ENCODE peak calls at places on chromosomes 2 and 18, in ten cellular contexts. One of them, this sample, is unnamed.

GRCh38 chr18:9737814-9738160 is 29.7 kb downstream of the RAB31 start:
- DNase-seq in left lung: no peak
- DNase-seq in AG04450: no peak
- DNase-seq in lower lobe of right lung: no peak
- DNase-seq in HFF-Myc: no peak
- DNase-seq in fibroblast of pulmonary artery: no peak
- DNase-seq in HFFc6: no peak
- DNase-seq in BJ: no peak
- DNase-seq in astrocyte: no peak
- DNase-seq in tibial artery: no peak
- DNase-seq in this sample: no peak

GRCh38 chr18:76687271-76688006 is 134.9 kb upstream of the ZNF236 start:
- DNase-seq in left lung: no peak
- DNase-seq in AG04450: no peak
- DNase-seq in lower lobe of right lung: no peak
- DNase-seq in HFF-Myc: no peak
- DNase-seq in fibroblast of pulmonary artery: no peak
- DNase-seq in HFFc6: no peak
- DNase-seq in BJ: no peak
- DNase-seq in astrocyte: peak
- DNase-seq in tibial artery: no peak
- DNase-seq in this sample: peak

GRCh38 chr2:108922141-108922915 is 66.7 kb downstream of the EDAR start:
- DNase-seq in left lung: no peak
- DNase-seq in AG04450: no peak
- DNase-seq in lower lobe of right lung: no peak
- DNase-seq in HFF-Myc: no peak
- DNase-seq in fibroblast of pulmonary artery: no peak
- DNase-seq in HFFc6: peak
- DNase-seq in BJ: no peak
- DNase-seq in astrocyte: peak
- DNase-seq in tibial artery: peak
- DNase-seq in this sample: no peak

GRCh38 chr18:57887984-57888383 is 84.9 kb upstream of the ATP8B1 start:
- DNase-seq in left lung: no peak
- DNase-seq in AG04450: no peak
- DNase-seq in lower lobe of right lung: no peak
- DNase-seq in HFF-Myc: no peak
- DNase-seq in fibroblast of pulmonary artery: no peak
- DNase-seq in HFFc6: no peak
- DNase-seq in BJ: no peak
- DNase-seq in astrocyte: no peak
- DNase-seq in tibial artery: no peak
- DNase-seq in this sample: no peak

GRCh38 chr18:12921178-12921577 is 26.6 kb upstream of the SEH1L start:
- DNase-seq in left lung: no peak
- DNase-seq in AG04450: no peak
- DNase-seq in lower lobe of right lung: no peak
- DNase-seq in HFF-Myc: no peak
- DNase-seq in fibroblast of pulmonary artery: no peak
- DNase-seq in HFFc6: no peak
- DNase-seq in BJ: no peak
- DNase-seq in astrocyte: no peak
- DNase-seq in tibial artery: no peak
- DNase-seq in this sample: no peak

GRCh38 chr2:67394734-67395133 is 2.4 kb upstream of the ETAA1 start:
- DNase-seq in left lung: no peak
- DNase-seq in AG04450: no peak
- DNase-seq in lower lobe of right lung: no peak
- DNase-seq in HFF-Myc: no peak
- DNase-seq in fibroblast of pulmonary artery: peak
- DNase-seq in HFFc6: peak
- DNase-seq in BJ: no peak
- DNase-seq in astrocyte: peak
- DNase-seq in tibial artery: no peak
- DNase-seq in this sample: no peak

GRCh38 chr2:196143641-196144236 is 27.6 kb downstream of the STK17B start:
- DNase-seq in left lung: no peak
- DNase-seq in AG04450: no peak
- DNase-seq in lower lobe of right lung: no peak
- DNase-seq in HFF-Myc: no peak
- DNase-seq in fibroblast of pulmonary artery: peak
- DNase-seq in HFFc6: no peak
- DNase-seq in BJ: no peak
- DNase-seq in astrocyte: peak
- DNase-seq in tibial artery: no peak
- DNase-seq in this sample: no peak

GRCh38 chr2:23137161-23137560 is 247.8 kb upstream of the KLHL29 start:
- DNase-seq in left lung: no peak
- DNase-seq in AG04450: no peak
- DNase-seq in lower lobe of right lung: no peak
- DNase-seq in HFF-Myc: no peak
- DNase-seq in fibroblast of pulmonary artery: no peak
- DNase-seq in HFFc6: no peak
- DNase-seq in BJ: no peak
- DNase-seq in astrocyte: no peak
- DNase-seq in tibial artery: no peak
- DNase-seq in this sample: no peak

GRCh38 chr2:61141151-61141550 is 20.8 kb upstream of the C2orf74 start:
- DNase-seq in left lung: no peak
- DNase-seq in AG04450: no peak
- DNase-seq in lower lobe of right lung: no peak
- DNase-seq in HFF-Myc: no peak
- DNase-seq in fibroblast of pulmonary artery: no peak
- DNase-seq in HFFc6: no peak
- DNase-seq in BJ: no peak
- DNase-seq in astrocyte: no peak
- DNase-seq in tibial artery: no peak
- DNase-seq in this sample: no peak

GRCh38 chr2:61134141-61134540 is 27.8 kb upstream of the C2orf74 start:
- DNase-seq in left lung: no peak
- DNase-seq in AG04450: no peak
- DNase-seq in lower lobe of right lung: no peak
- DNase-seq in HFF-Myc: no peak
- DNase-seq in fibroblast of pulmonary artery: no peak
- DNase-seq in HFFc6: no peak
- DNase-seq in BJ: no peak
- DNase-seq in astrocyte: peak
- DNase-seq in tibial artery: no peak
- DNase-seq in this sample: no peak

GRCh38 chr2:61138859-61139258 is 23.1 kb upstream of the C2orf74 start:
- DNase-seq in left lung: no peak
- DNase-seq in AG04450: no peak
- DNase-seq in lower lobe of right lung: no peak
- DNase-seq in HFF-Myc: no peak
- DNase-seq in fibroblast of pulmonary artery: no peak
- DNase-seq in HFFc6: no peak
- DNase-seq in BJ: no peak
- DNase-seq in astrocyte: no peak
- DNase-seq in tibial artery: no peak
- DNase-seq in this sample: no peak

GRCh38 chr2:61135510-61135909 is 26.5 kb upstream of the C2orf74 start:
- DNase-seq in left lung: no peak
- DNase-seq in AG04450: no peak
- DNase-seq in lower lobe of right lung: no peak
- DNase-seq in HFF-Myc: peak
- DNase-seq in fibroblast of pulmonary artery: peak
- DNase-seq in HFFc6: peak
- DNase-seq in BJ: no peak
- DNase-seq in astrocyte: peak
- DNase-seq in tibial artery: no peak
- DNase-seq in this sample: no peak
- TF ChIP-seq CTCF in left lung: peak
- TF ChIP-seq CTCF in AG04450: peak
- TF ChIP-seq CTCF in lower lobe of right lung: peak
- TF ChIP-seq CTCF in HFF-Myc: peak
- TF ChIP-seq CTCF in fibroblast of pulmonary artery: peak
- TF ChIP-seq CTCF in HFFc6: peak
- TF ChIP-seq CTCF in BJ: peak
- TF ChIP-seq CTCF in astrocyte: peak
- TF ChIP-seq CTCF in tibial artery: peak
- TF ChIP-seq CTCF in this sample: peak

GRCh38 chr2:191866675-191867506 is 20.0 kb upstream of the CAVIN2 start:
- DNase-seq in left lung: peak
- DNase-seq in AG04450: peak
- DNase-seq in lower lobe of right lung: no peak
- DNase-seq in HFF-Myc: peak
- DNase-seq in fibroblast of pulmonary artery: peak
- DNase-seq in HFFc6: peak
- DNase-seq in BJ: peak
- DNase-seq in astrocyte: peak
- DNase-seq in tibial artery: no peak
- DNase-seq in this sample: no peak

GRCh38 chr2:191869781-191870180 is 22.9 kb upstream of the CAVIN2 start:
- DNase-seq in left lung: no peak
- DNase-seq in AG04450: no peak
- DNase-seq in lower lobe of right lung: no peak
- DNase-seq in HFF-Myc: no peak
- DNase-seq in fibroblast of pulmonary artery: no peak
- DNase-seq in HFFc6: no peak
- DNase-seq in BJ: no peak
- DNase-seq in astrocyte: no peak
- DNase-seq in tibial artery: no peak
- DNase-seq in this sample: no peak

GRCh38 chr2:191867507-191867847 is 20.6 kb upstream of the CAVIN2 start:
- DNase-seq in left lung: no peak
- DNase-seq in AG04450: no peak
- DNase-seq in lower lobe of right lung: no peak
- DNase-seq in HFF-Myc: no peak
- DNase-seq in fibroblast of pulmonary artery: no peak
- DNase-seq in HFFc6: no peak
- DNase-seq in BJ: no peak
- DNase-seq in astrocyte: no peak
- DNase-seq in tibial artery: no peak
- DNase-seq in this sample: no peak

GRCh38 chr2:191869178-191869577 is 22.3 kb upstream of the CAVIN2 start:
- DNase-seq in left lung: no peak
- DNase-seq in AG04450: no peak
- DNase-seq in lower lobe of right lung: no peak
- DNase-seq in HFF-Myc: no peak
- DNase-seq in fibroblast of pulmonary artery: peak
- DNase-seq in HFFc6: peak
- DNase-seq in BJ: no peak
- DNase-seq in astrocyte: no peak
- DNase-seq in tibial artery: no peak
- DNase-seq in this sample: no peak

DNA sequence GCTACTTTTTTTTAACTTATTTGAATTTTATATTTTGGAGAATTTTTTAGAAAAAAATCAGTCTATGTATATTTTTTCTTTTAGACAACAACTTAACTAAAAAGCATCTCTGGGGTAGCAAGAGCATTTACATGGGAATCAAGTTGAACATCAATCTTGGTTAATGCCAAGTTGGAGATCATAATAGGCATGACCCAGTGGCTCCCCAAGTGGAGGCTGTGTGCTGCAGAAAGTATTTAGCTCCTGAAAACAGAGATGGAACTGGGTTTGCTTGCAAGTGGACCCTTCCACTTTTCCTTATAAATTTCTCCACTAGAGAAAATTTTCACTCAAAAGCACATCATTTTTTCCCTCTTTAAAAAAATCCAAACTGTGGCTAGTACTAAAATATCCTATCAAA is 23.9 kb upstream of the CAVIN2 start:
- DNase-seq in left lung: no peak
- DNase-seq in AG04450: no peak
- DNase-seq in lower lobe of right lung: no peak
- DNase-seq in HFF-Myc: no peak
- DNase-seq in fibroblast of pulmonary artery: no peak
- DNase-seq in HFFc6: no peak
- DNase-seq in BJ: no peak
- DNase-seq in astrocyte: no peak
- DNase-seq in tibial artery: no peak
- DNase-seq in this sample: no peak
- TF ChIP-seq CTCF in left lung: peak
- TF ChIP-seq CTCF in AG04450: peak
- TF ChIP-seq CTCF in lower lobe of right lung: no peak
- TF ChIP-seq CTCF in HFF-Myc: peak
- TF ChIP-seq CTCF in fibroblast of pulmonary artery: peak
- TF ChIP-seq CTCF in HFFc6: peak
- TF ChIP-seq CTCF in BJ: peak
- TF ChIP-seq CTCF in astrocyte: peak
- TF ChIP-seq CTCF in tibial artery: no peak
- TF ChIP-seq CTCF in this sample: no peak

GRCh38 chr2:43215673-43216255 is 10.6 kb downstream of the ZFP36L2 start:
- DNase-seq in left lung: no peak
- DNase-seq in AG04450: no peak
- DNase-seq in lower lobe of right lung: peak
- DNase-seq in HFF-Myc: no peak
- DNase-seq in fibroblast of pulmonary artery: no peak
- DNase-seq in HFFc6: no peak
- DNase-seq in BJ: no peak
- DNase-seq in astrocyte: no peak
- DNase-seq in tibial artery: no peak
- DNase-seq in this sample: no peak

GRCh38 chr2:43216629-43217028 is 9.8 kb downstream of the ZFP36L2 start:
- DNase-seq in left lung: no peak
- DNase-seq in AG04450: no peak
- DNase-seq in lower lobe of right lung: peak
- DNase-seq in HFF-Myc: no peak
- DNase-seq in fibroblast of pulmonary artery: no peak
- DNase-seq in HFFc6: no peak
- DNase-seq in BJ: no peak
- DNase-seq in astrocyte: no peak
- DNase-seq in tibial artery: no peak
- DNase-seq in this sample: no peak

GRCh38 chr2:43212216-43212828 is 14.1 kb downstream of the ZFP36L2 start:
- DNase-seq in left lung: no peak
- DNase-seq in AG04450: no peak
- DNase-seq in lower lobe of right lung: no peak
- DNase-seq in HFF-Myc: no peak
- DNase-seq in fibroblast of pulmonary artery: no peak
- DNase-seq in HFFc6: no peak
- DNase-seq in BJ: no peak
- DNase-seq in astrocyte: no peak
- DNase-seq in tibial artery: no peak
- DNase-seq in this sample: no peak

GRCh38 chr2:43212931-43213330 is 13.5 kb downstream of the ZFP36L2 start:
- DNase-seq in left lung: peak
- DNase-seq in AG04450: no peak
- DNase-seq in lower lobe of right lung: peak
- DNase-seq in HFF-Myc: no peak
- DNase-seq in fibroblast of pulmonary artery: no peak
- DNase-seq in HFFc6: no peak
- DNase-seq in BJ: no peak
- DNase-seq in astrocyte: no peak
- DNase-seq in tibial artery: peak
- DNase-seq in this sample: peak

GRCh38 chr2:43214253-43214652 is 12.2 kb downstream of the ZFP36L2 start:
- DNase-seq in left lung: no peak
- DNase-seq in AG04450: no peak
- DNase-seq in lower lobe of right lung: peak
- DNase-seq in HFF-Myc: no peak
- DNase-seq in fibroblast of pulmonary artery: no peak
- DNase-seq in HFFc6: no peak
- DNase-seq in BJ: no peak
- DNase-seq in astrocyte: no peak
- DNase-seq in tibial artery: no peak
- DNase-seq in this sample: no peak
- TF ChIP-seq CTCF in left lung: no peak
- TF ChIP-seq CTCF in AG04450: no peak
- TF ChIP-seq CTCF in lower lobe of right lung: no peak
- TF ChIP-seq CTCF in HFF-Myc: no peak
- TF ChIP-seq CTCF in fibroblast of pulmonary artery: no peak
- TF ChIP-seq CTCF in HFFc6: no peak
- TF ChIP-seq CTCF in BJ: no peak
- TF ChIP-seq CTCF in astrocyte: no peak
- TF ChIP-seq CTCF in tibial artery: no peak
- TF ChIP-seq CTCF in this sample: no peak

DNA sequence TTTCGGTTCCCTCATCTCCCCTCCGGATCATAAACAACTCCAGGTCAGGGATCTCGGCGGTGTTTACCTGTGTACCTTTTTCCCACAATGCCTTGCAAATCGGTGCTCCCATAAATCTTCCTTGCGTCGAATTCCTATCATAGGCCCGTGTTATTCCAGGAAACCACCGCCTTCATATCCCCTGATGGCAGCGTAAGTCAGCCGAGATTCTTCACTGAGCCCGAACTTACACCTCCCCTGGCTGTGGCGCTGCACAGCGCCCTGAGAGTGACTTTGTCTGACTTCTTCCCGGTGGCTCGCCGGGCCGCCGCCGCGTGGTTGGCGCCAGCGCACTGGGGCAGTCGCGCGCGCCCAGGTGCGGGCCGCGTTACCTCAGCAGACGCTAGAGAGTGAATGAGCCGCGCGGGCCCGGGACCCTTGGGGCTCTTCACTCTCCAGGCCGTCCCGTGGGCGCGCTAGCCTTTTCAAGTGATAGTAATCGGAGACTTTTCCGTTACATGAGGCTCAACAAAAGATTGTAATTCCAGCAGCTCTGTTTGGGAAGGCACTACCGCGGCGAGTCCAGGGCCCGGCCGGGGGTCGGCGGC is 101.6 kb downstream of the SPTBN1 start:
- DNase-seq in left lung: peak
- DNase-seq in AG04450: no peak
- DNase-seq in lower lobe of right lung: peak
- DNase-seq in HFF-Myc: no peak
- DNase-seq in fibroblast of pulmonary artery: peak
- DNase-seq in HFFc6: no peak
- DNase-seq in BJ: no peak
- DNase-seq in astrocyte: peak
- DNase-seq in tibial artery: peak
- DNase-seq in this sample: peak
- TF ChIP-seq CTCF in left lung: no peak
- TF ChIP-seq CTCF in AG04450: no peak
- TF ChIP-seq CTCF in lower lobe of right lung: peak
- TF ChIP-seq CTCF in HFF-Myc: peak
- TF ChIP-seq CTCF in fibroblast of pulmonary artery: no peak
- TF ChIP-seq CTCF in HFFc6: no peak
- TF ChIP-seq CTCF in BJ: no peak
- TF ChIP-seq CTCF in astrocyte: no peak
- TF ChIP-seq CTCF in tibial artery: no peak
- TF ChIP-seq CTCF in this sample: peak

This sample was measured in uterus.